ENCODE peak calls at places on chromosome 14, in eight cellular contexts. M, Q, V, O, S, C, F and Z are unnamed samples.

GRCh38 chr14:61694830-61695694 is at the start of gene HIF1A:
- DNase-seq in M (peak), Q (peak), V (peak), O (peak), S (peak), C (peak), F (peak), Z (peak)

GRCh38 chr14:61510736-61511557 is 184.4 kb upstream of the HIF1A start:
- DNase-seq in M (no peak), Q (peak), V (no peak), O (no peak), S (no peak), C (peak), F (no peak), Z (no peak)

GRCh38 chr14:77682158-77682553 is 25.7 kb downstream of the ALKBH1 start:
- DNase-seq in M (no peak), Q (no peak), V (no peak), O (no peak), S (no peak), C (peak), F (no peak), Z (no peak)

GRCh38 chr14:31696378-31696777 is 135.2 kb downstream of the NUBPL start:
- DNase-seq in M (no peak), Q (no peak), V (no peak), O (no peak), S (no peak), C (no peak), F (no peak), Z (no peak)

GRCh38 chr14:24785698-24786097 is 151.7 kb upstream of the GZMB start:
- DNase-seq in M (no peak), Q (no peak), V (no peak), O (no peak), S (no peak), C (no peak), F (no peak), Z (no peak)

GRCh38 chr14:25231006-25231405 is 181.1 kb upstream of the STXBP6 start:
- DNase-seq in M (no peak), Q (peak), V (no peak), O (no peak), S (no peak), C (no peak), F (no peak), Z (no peak)

GRCh38 chr14:78848234-78848820 is 678.2 kb downstream of the NRXN3 start:
- DNase-seq in M (peak), Q (peak), V (peak), O (peak), S (peak), C (peak), F (no peak), Z (no peak)

GRCh38 chr14:97077253-97077653 is 280.1 kb downstream of the VRK1 start:
- DNase-seq in M (peak), Q (peak), V (peak), O (peak), S (peak), C (peak), F (peak), Z (no peak)

GRCh38 chr14:68278568-68279436 is 459.2 kb downstream of the RAD51B start:
- DNase-seq in M (peak), Q (peak), V (no peak), O (no peak), S (peak), C (no peak), F (no peak), Z (no peak)

GRCh38 chr14:98197933-98198332 is 1074.1 kb downstream of the BCL11B start:
- DNase-seq in M (no peak), Q (no peak), V (no peak), O (no peak), S (no peak), C (no peak), F (no peak), Z (no peak)

GRCh38 chr14:36662543-36663403 is 1.1 kb downstream of the PAX9 start:
- DNase-seq in M (no peak), Q (peak), V (no peak), O (peak), S (no peak), C (no peak), F (no peak), Z (no peak)

GRCh38 chr14:94180655-94181271 is 6.6 kb downstream of the PPP4R4 start:
- DNase-seq in M (peak), Q (no peak), V (no peak), O (peak), S (no peak), C (no peak), F (no peak), Z (no peak)

GRCh38 chr14:67269338-67270060 is 28.3 kb downstream of the PALS1 start:
- DNase-seq in M (no peak), Q (no peak), V (no peak), O (peak), S (no peak), C (no peak), F (no peak), Z (peak)

GRCh38 chr14:68552597-68552996 is 240.3 kb downstream of the ZFP36L1 start:
- DNase-seq in M (no peak), Q (no peak), V (no peak), O (peak), S (no peak), C (no peak), F (peak), Z (no peak)

GRCh38 chr14:68379510-68380303 is 413.2 kb downstream of the ZFP36L1 start:
- DNase-seq in M (no peak), Q (no peak), V (no peak), O (no peak), S (no peak), C (no peak), F (no peak), Z (no peak)

GRCh38 chr14:53861781-53862180 is 94.8 kb downstream of the BMP4 start:
- DNase-seq in M (no peak), Q (no peak), V (no peak), O (no peak), S (no peak), C (no peak), F (no peak), Z (no peak)

GRCh38 chr14:39576726-39577125 is 144.5 kb upstream of the FBXO33 start:
- DNase-seq in M (no peak), Q (no peak), V (no peak), O (no peak), S (no peak), C (no peak), F (no peak), Z (no peak)

GRCh38 chr14:30295980-30296379 is 263.0 kb upstream of the G2E3 start:
- DNase-seq in M (no peak), Q (no peak), V (no peak), O (no peak), S (no peak), C (no peak), F (no peak), Z (no peak)

GRCh38 chr14:37165794-37166193 is 6.6 kb downstream of the SLC25A21 start:
- DNase-seq in M (no peak), Q (no peak), V (no peak), O (no peak), S (no peak), C (no peak), F (no peak), Z (no peak)

GRCh38 chr14:66074546-66074945 is 411.6 kb upstream of the CCDC196 start:
- DNase-seq in M (no peak), Q (no peak), V (no peak), O (no peak), S (no peak), C (no peak), F (no peak), Z (no peak)

GRCh38 chr14:23926543-23926942 is 27.0 kb upstream of the DHRS4 start:
- DNase-seq in M (no peak), Q (no peak), V (no peak), O (no peak), S (no peak), C (no peak), F (no peak), Z (no peak)

GRCh38 chr14:90626550-90626949 is 189.7 kb downstream of the TTC7B start:
- DNase-seq in M (no peak), Q (no peak), V (no peak), O (no peak), S (no peak), C (no peak), F (no peak), Z (no peak)

GRCh38 chr14:76011959-76012802 is 26.6 kb downstream of the IFT43 start:
- DNase-seq in M (no peak), Q (no peak), V (peak), O (no peak), S (no peak), C (no peak), F (peak), Z (peak)

GRCh38 chr14:80428171-80428570 is 216.9 kb upstream of the DIO2 start:
- DNase-seq in M (no peak), Q (no peak), V (no peak), O (no peak), S (no peak), C (no peak), F (no peak), Z (no peak)

GRCh38 chr14:101598571-101599233 is 37.4 kb downstream of the DIO3 start:
- DNase-seq in M (no peak), Q (no peak), V (no peak), O (no peak), S (no peak), C (no peak), F (no peak), Z (no peak)

GRCh38 chr14:58541623-58542022 is 96.1 kb upstream of the DACT1 start:
- DNase-seq in M (no peak), Q (no peak), V (no peak), O (no peak), S (no peak), C (no peak), F (no peak), Z (no peak)

GRCh38 chr14:101476931-101477553 is 84.3 kb upstream of the DIO3 start:
- DNase-seq in M (peak), Q (peak), V (no peak), O (peak), S (peak), C (peak), F (peak), Z (no peak)

GRCh38 chr14:88682495-88683114 is 110.1 kb downstream of the EML5 start:
- DNase-seq in M (no peak), Q (no peak), V (no peak), O (no peak), S (no peak), C (no peak), F (no peak), Z (no peak)

GRCh38 chr14:34715108-34715863 is 893 bp upstream of the CFL2 start:
- DNase-seq in M (no peak), Q (no peak), V (no peak), O (no peak), S (no peak), C (no peak), F (no peak), Z (no peak)

GRCh38 chr14:79745046-79745445 is 466.3 kb downstream of the DIO2 start:
- DNase-seq in M (no peak), Q (no peak), V (no peak), O (no peak), S (no peak), C (no peak), F (no peak), Z (no peak)

GRCh38 chr14:105065280-105066228 is at the start of gene GPR132:
- DNase-seq in M (no peak), Q (no peak), V (no peak), O (no peak), S (peak), C (no peak), F (no peak), Z (no peak)
- H3K27ac ChIP-seq in M (no peak), Q (no peak), V (peak), O (no peak), S (peak), C (no peak), F (no peak), Z (no peak)

DNA sequence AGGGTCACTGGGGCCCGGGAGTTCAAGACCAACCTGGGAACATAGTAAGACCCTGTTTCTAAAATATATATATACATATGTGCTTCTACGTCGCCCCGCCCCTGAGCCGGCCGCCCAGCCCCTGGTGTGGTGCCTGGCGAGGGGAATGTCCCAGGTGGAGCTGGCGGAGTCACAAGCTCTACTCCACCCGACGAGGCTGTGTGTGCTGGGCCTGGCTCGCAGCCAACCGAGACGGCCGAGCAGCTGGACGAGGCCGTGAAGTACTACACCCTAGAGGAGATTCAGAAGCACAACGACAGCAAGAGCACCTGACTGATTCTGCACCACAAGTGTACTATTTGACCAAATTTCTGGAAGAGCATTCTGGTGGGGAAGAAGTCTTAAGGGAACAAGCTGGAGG is 22.1 kb upstream of the ITPK1 start:
- DNase-seq in M (no peak), Q (peak), V (peak), O (no peak), S (peak), C (no peak), F (peak), Z (no peak)
- TF ChIP-seq CTCF in M (peak), Q (peak), V (peak), O (no peak), S (peak), C (no peak), F (no peak), Z (no peak)

GRCh38 chr14:103207038-103207403 is 83.8 kb downstream of the TNFAIP2 start:
- DNase-seq in M (no peak), Q (peak), V (peak), O (no peak), S (peak), C (peak), F (peak), Z (no peak)

GRCh38 chr14:103207404-103208072 is 84.3 kb downstream of the TNFAIP2 start:
- DNase-seq in M (no peak), Q (peak), V (peak), O (no peak), S (no peak), C (peak), F (peak), Z (no peak)

GRCh38 chr14:103205541-103205906 is 82.3 kb downstream of the TNFAIP2 start:
- DNase-seq in M (no peak), Q (no peak), V (no peak), O (no peak), S (no peak), C (no peak), F (peak), Z (no peak)

GRCh38 chr14:103204852-103205540 is 81.7 kb downstream of the TNFAIP2 start:
- DNase-seq in M (peak), Q (no peak), V (no peak), O (no peak), S (no peak), C (no peak), F (no peak), Z (no peak)

GRCh38 chr14:103206023-103206481 is 82.8 kb downstream of the TNFAIP2 start:
- DNase-seq in M (no peak), Q (peak), V (no peak), O (no peak), S (no peak), C (peak), F (peak), Z (no peak)
- H3K4me3 ChIP-seq in M (no peak), Q (no peak), V (peak), O (no peak), S (peak), C (peak), F (peak), Z (no peak)

DNA sequence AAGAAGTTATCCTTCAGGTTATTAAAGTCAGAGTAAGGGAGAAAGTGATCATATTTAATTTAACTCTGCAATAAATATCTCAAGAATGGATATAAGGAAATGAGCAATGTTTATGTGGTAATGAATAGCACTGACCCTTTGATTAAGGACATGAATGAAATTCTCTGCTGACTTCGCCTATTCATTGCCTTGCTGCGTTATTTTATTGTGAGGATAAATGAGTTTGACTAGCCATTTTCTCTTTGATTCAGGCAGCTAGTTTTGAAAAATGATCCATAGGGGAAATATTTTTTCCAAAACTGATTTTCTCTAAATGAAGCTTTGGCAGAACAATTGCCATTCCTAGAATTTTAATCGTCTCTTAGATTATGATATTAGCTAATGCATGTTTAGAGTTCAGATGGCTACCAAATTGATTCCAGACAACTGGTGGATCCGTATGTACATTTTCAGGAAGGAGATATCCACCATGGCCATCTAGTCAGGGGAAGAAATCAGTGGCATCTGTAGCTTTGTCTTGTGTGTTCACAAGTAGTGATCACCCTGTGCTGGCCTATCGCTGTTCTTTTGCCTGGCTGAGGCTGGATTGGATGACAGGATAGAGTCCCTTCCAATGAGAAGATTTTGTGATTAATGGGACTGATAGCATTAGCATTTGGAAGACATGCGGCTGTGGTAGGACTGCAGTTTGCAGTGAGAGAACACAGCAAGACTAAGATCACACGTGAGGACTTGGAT is 302.3 kb upstream of the RGS6 start:
- DNase-seq in M (no peak), Q (no peak), V (no peak), O (no peak), S (no peak), C (no peak), F (no peak), Z (no peak)
- H3K27ac ChIP-seq in M (no peak), Q (no peak), V (no peak), O (no peak), S (no peak), C (no peak), F (no peak), Z (no peak)